ENCODE peak calls at places on chromosome 11, in five cellular contexts. A is activated naive CD8-positive, alpha-beta T cell treated with anti-CD3 and anti-CD28 coated beads, Interleukin-2, amount 50 U/mL, for 24 hours; Z is nephron progenitor cell; X is lower lobe of right lung; Q is AG09309. R is an unnamed sample.

GRCh38 chr11:73201888-73202810 is 15.9 kb upstream of the P2RY2 start:
- DNase-seq in Q (no peak), Z (no peak), A (no peak), X (no peak), R (no peak)

GRCh38 chr11:11400121-11400520 is 47.1 kb upstream of the CSNK2A3 start:
- DNase-seq in X (no peak), Z (no peak), Q (no peak), A (no peak), R (no peak)

GRCh38 chr11:95850137-95850536 is 59.8 kb downstream of the CEP57 start:
- DNase-seq in Z (no peak), A (no peak), X (no peak), Q (no peak), R (no peak)

GRCh38 chr11:94775576-94776327 is 7.6 kb downstream of the AMOTL1 start:
- DNase-seq in Q (no peak), A (no peak), Z (no peak), X (no peak), R (no peak)

GRCh38 chr11:131693756-131694155 is 323.3 kb downstream of the NTM start:
- DNase-seq in Z (no peak), X (no peak), A (no peak), Q (no peak), R (no peak)

GRCh38 chr11:100816823-100817222 is 129.7 kb downstream of the ARHGAP42 start:
- DNase-seq in Q (no peak), A (no peak), Z (no peak), X (no peak), R (no peak)

GRCh38 chr11:69518081-69518950 is 36.9 kb downstream of the LINC01488 start:
- DNase-seq in X (no peak), Q (peak), Z (no peak), A (no peak), R (no peak)

GRCh38 chr11:120124355-120124754 is 13.6 kb downstream of the TRIM29 start:
- DNase-seq in Z (no peak), X (no peak), Q (no peak), A (no peak), R (no peak)

R was measured in hypothalamus.